ENCODE peak calls at places on chromosome 21, in eight cellular contexts. One of them, this sample, is unnamed.

GRCh38 chr21:32389337-32390015 is 3.3 kb downstream of the URB1 start:
- DNase-seq in SK-N-SH: no peak
- DNase-seq in IMR-90: peak
- DNase-seq in GM23248: peak
- DNase-seq in MM.1S: no peak
- DNase-seq in neural progenitor cell: no peak
- DNase-seq in colonic mucosa: no peak
- DNase-seq in H9: no peak
- DNase-seq in this sample: no peak

GRCh38 chr21:32818411-32818810 is 46.9 kb upstream of the PAXBP1 start:
- DNase-seq in SK-N-SH: no peak
- DNase-seq in IMR-90: no peak
- DNase-seq in GM23248: no peak
- DNase-seq in MM.1S: no peak
- DNase-seq in neural progenitor cell: no peak
- DNase-seq in colonic mucosa: no peak
- DNase-seq in H9: no peak
- DNase-seq in this sample: no peak

GRCh38 chr21:21159253-21159899 is 161.2 kb downstream of the NCAM2 start:
- DNase-seq in SK-N-SH: no peak
- DNase-seq in IMR-90: peak
- DNase-seq in GM23248: peak
- DNase-seq in MM.1S: no peak
- DNase-seq in neural progenitor cell: no peak
- DNase-seq in colonic mucosa: no peak
- DNase-seq in H9: no peak
- DNase-seq in this sample: no peak

GRCh38 chr21:34022557-34023335 is 50.6 kb upstream of the MRPS6 start:
- DNase-seq in SK-N-SH: no peak
- DNase-seq in IMR-90: no peak
- DNase-seq in GM23248: peak
- DNase-seq in MM.1S: no peak
- DNase-seq in neural progenitor cell: peak
- DNase-seq in colonic mucosa: no peak
- DNase-seq in H9: no peak
- DNase-seq in this sample: no peak

GRCh38 chr21:33937931-33938339 is 22.3 kb upstream of the ATP5PO start:
- DNase-seq in SK-N-SH: no peak
- DNase-seq in IMR-90: no peak
- DNase-seq in GM23248: no peak
- DNase-seq in MM.1S: no peak
- DNase-seq in neural progenitor cell: no peak
- DNase-seq in colonic mucosa: no peak
- DNase-seq in H9: no peak
- DNase-seq in this sample: no peak

GRCh38 chr21:28229811-28230210 is 762.9 kb downstream of the LTN1 start:
- DNase-seq in SK-N-SH: no peak
- DNase-seq in IMR-90: peak
- DNase-seq in GM23248: peak
- DNase-seq in MM.1S: no peak
- DNase-seq in neural progenitor cell: no peak
- DNase-seq in colonic mucosa: no peak
- DNase-seq in H9: no peak
- DNase-seq in this sample: no peak

GRCh38 chr21:42991992-42992740 is 17.8 kb downstream of the PKNOX1 start:
- DNase-seq in SK-N-SH: no peak
- DNase-seq in IMR-90: peak
- DNase-seq in GM23248: peak
- DNase-seq in MM.1S: no peak
- DNase-seq in neural progenitor cell: no peak
- DNase-seq in colonic mucosa: peak
- DNase-seq in H9: peak
- DNase-seq in this sample: no peak

GRCh38 chr21:27519357-27519756 is 552.5 kb upstream of the ADAMTS5 start:
- DNase-seq in SK-N-SH: no peak
- DNase-seq in IMR-90: peak
- DNase-seq in GM23248: peak
- DNase-seq in MM.1S: no peak
- DNase-seq in neural progenitor cell: no peak
- DNase-seq in colonic mucosa: no peak
- DNase-seq in H9: no peak
- DNase-seq in this sample: no peak

GRCh38 chr21:43292041-43292865 is 123.4 kb downstream of the CRYAA start:
- DNase-seq in SK-N-SH: no peak
- DNase-seq in IMR-90: no peak
- DNase-seq in GM23248: no peak
- DNase-seq in MM.1S: no peak
- DNase-seq in neural progenitor cell: no peak
- DNase-seq in colonic mucosa: no peak
- DNase-seq in H9: no peak
- DNase-seq in this sample: no peak

GRCh38 chr21:16992448-16992847 is 520.4 kb upstream of the CXADR start:
- DNase-seq in SK-N-SH: no peak
- DNase-seq in IMR-90: no peak
- DNase-seq in GM23248: no peak
- DNase-seq in MM.1S: no peak
- DNase-seq in neural progenitor cell: no peak
- DNase-seq in colonic mucosa: no peak
- DNase-seq in H9: peak
- DNase-seq in this sample: no peak

GRCh38 chr21:44090332-44090731 is 16.9 kb upstream of the PWP2 start:
- DNase-seq in SK-N-SH: no peak
- DNase-seq in IMR-90: no peak
- DNase-seq in GM23248: no peak
- DNase-seq in MM.1S: no peak
- DNase-seq in neural progenitor cell: no peak
- DNase-seq in colonic mucosa: peak
- DNase-seq in H9: no peak
- DNase-seq in this sample: no peak

GRCh38 chr21:40254540-40255455 is 387.6 kb downstream of the PCP4 start:
- DNase-seq in SK-N-SH: peak
- DNase-seq in IMR-90: no peak
- DNase-seq in GM23248: no peak
- DNase-seq in MM.1S: no peak
- DNase-seq in neural progenitor cell: no peak
- DNase-seq in colonic mucosa: no peak
- DNase-seq in H9: no peak
- DNase-seq in this sample: no peak

GRCh38 chr21:14533555-14534400 is 12.3 kb downstream of the SAMSN1 start:
- DNase-seq in SK-N-SH: no peak
- DNase-seq in IMR-90: no peak
- DNase-seq in GM23248: peak
- DNase-seq in MM.1S: no peak
- DNase-seq in neural progenitor cell: no peak
- DNase-seq in colonic mucosa: no peak
- DNase-seq in H9: no peak
- DNase-seq in this sample: no peak

GRCh38 chr21:43919871-43920801 is 55.1 kb downstream of the AGPAT3 start:
- DNase-seq in SK-N-SH: no peak
- DNase-seq in IMR-90: peak
- DNase-seq in GM23248: no peak
- DNase-seq in MM.1S: no peak
- DNase-seq in neural progenitor cell: no peak
- DNase-seq in colonic mucosa: no peak
- DNase-seq in H9: no peak
- DNase-seq in this sample: no peak

GRCh38 chr21:31460985-31461384 is 116.9 kb upstream of the TIAM1 start:
- DNase-seq in SK-N-SH: no peak
- DNase-seq in IMR-90: no peak
- DNase-seq in GM23248: no peak
- DNase-seq in MM.1S: no peak
- DNase-seq in neural progenitor cell: no peak
- DNase-seq in colonic mucosa: no peak
- DNase-seq in H9: no peak
- DNase-seq in this sample: no peak

GRCh38 chr21:33948096-33948950 is 32.7 kb upstream of the ATP5PO start:
- DNase-seq in SK-N-SH: peak
- DNase-seq in IMR-90: peak
- DNase-seq in GM23248: peak
- DNase-seq in MM.1S: peak
- DNase-seq in neural progenitor cell: peak
- DNase-seq in colonic mucosa: peak
- DNase-seq in H9: peak
- DNase-seq in this sample: no peak

GRCh38 chr21:29470397-29470796 is 171.7 kb downstream of the BACH1 start:
- DNase-seq in SK-N-SH: no peak
- DNase-seq in IMR-90: peak
- DNase-seq in GM23248: no peak
- DNase-seq in MM.1S: no peak
- DNase-seq in neural progenitor cell: no peak
- DNase-seq in colonic mucosa: no peak
- DNase-seq in H9: no peak
- DNase-seq in this sample: no peak

GRCh38 chr21:33042812-33043211 is 17.1 kb downstream of the OLIG2 start:
- DNase-seq in SK-N-SH: no peak
- DNase-seq in IMR-90: peak
- DNase-seq in GM23248: peak
- DNase-seq in MM.1S: no peak
- DNase-seq in neural progenitor cell: no peak
- DNase-seq in colonic mucosa: no peak
- DNase-seq in H9: no peak
- DNase-seq in this sample: no peak

GRCh38 chr21:9763306-9763705 is 758.1 kb upstream of the TPTE start:
- DNase-seq in SK-N-SH: no peak
- DNase-seq in IMR-90: no peak
- DNase-seq in GM23248: no peak
- DNase-seq in MM.1S: no peak
- DNase-seq in neural progenitor cell: no peak
- DNase-seq in colonic mucosa: no peak
- DNase-seq in H9: no peak
- DNase-seq in this sample: no peak

GRCh38 chr21:36719614-36720013 is 20.7 kb downstream of the SIM2 start:
- DNase-seq in SK-N-SH: no peak
- DNase-seq in IMR-90: no peak
- DNase-seq in GM23248: no peak
- DNase-seq in MM.1S: no peak
- DNase-seq in neural progenitor cell: no peak
- DNase-seq in colonic mucosa: peak
- DNase-seq in H9: no peak
- DNase-seq in this sample: no peak
- H3K9ac ChIP-seq in SK-N-SH: no peak
- H3K9ac ChIP-seq in IMR-90: no peak
- H3K9ac ChIP-seq in GM23248: no peak
- H3K9ac ChIP-seq in MM.1S: no peak
- H3K9ac ChIP-seq in neural progenitor cell: no peak
- H3K9ac ChIP-seq in colonic mucosa: peak
- H3K9ac ChIP-seq in H9: no peak
- H3K9ac ChIP-seq in this sample: no peak

GRCh38 chr21:26123012-26123411 is 47.6 kb downstream of the APP start:
- DNase-seq in SK-N-SH: no peak
- DNase-seq in IMR-90: peak
- DNase-seq in GM23248: no peak
- DNase-seq in MM.1S: no peak
- DNase-seq in neural progenitor cell: no peak
- DNase-seq in colonic mucosa: no peak
- DNase-seq in H9: no peak
- DNase-seq in this sample: no peak
- H3K27ac ChIP-seq in SK-N-SH: peak
- H3K27ac ChIP-seq in IMR-90: no peak
- H3K27ac ChIP-seq in GM23248: no peak
- H3K27ac ChIP-seq in MM.1S: no peak
- H3K27ac ChIP-seq in neural progenitor cell: no peak
- H3K27ac ChIP-seq in colonic mucosa: no peak
- H3K27ac ChIP-seq in H9: no peak
- H3K27ac ChIP-seq in this sample: peak

DNA sequence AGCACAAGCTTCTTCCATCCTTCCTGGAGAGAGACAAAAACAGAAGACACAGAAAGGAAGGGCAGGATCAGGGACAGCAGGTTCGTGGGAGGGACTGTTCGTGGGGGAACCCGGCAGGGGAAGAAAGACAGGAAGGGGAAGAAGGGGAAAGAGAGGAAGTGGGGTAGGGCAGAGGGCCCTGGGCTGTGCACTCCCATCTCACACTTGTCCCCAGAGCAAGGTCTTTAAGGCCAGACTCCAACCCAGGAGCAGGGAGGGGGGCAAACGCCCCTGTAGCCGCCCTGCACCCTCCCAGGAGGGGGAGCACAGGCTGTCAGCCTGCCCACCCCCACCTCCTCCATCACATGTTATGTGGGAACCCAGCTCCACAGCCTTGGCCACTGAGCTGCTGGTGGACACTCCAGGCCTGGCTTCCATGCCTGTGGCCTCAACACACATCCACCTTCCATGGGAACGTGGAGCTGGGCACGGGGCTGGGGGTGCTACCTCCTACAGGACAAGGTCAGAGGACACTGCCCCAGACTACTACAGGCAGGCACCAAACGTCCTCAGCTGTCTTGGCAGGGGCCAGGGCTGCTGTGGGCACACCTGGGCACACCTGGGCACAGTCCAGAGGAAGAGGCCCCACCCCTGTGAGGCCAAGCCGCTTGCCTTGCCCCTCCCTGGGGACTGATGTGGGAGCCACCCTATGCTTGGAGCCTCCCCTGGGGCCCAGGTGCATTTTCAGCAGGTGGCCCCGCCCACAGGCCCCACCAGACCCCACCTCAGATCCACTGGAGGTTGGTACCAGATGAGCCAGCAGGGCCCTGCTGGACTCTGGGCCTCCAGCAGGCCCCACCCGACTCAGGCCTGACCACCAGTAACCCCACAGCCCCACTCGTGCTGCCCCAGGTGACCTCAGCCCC is 9.2 kb downstream of the SLC19A1 start:
- DNase-seq in SK-N-SH: no peak
- DNase-seq in IMR-90: no peak
- DNase-seq in GM23248: no peak
- DNase-seq in MM.1S: no peak
- DNase-seq in neural progenitor cell: no peak
- DNase-seq in colonic mucosa: peak
- DNase-seq in H9: no peak
- DNase-seq in this sample: no peak
- H3K9ac ChIP-seq in SK-N-SH: no peak
- H3K9ac ChIP-seq in IMR-90: no peak
- H3K9ac ChIP-seq in GM23248: no peak
- H3K9ac ChIP-seq in MM.1S: no peak
- H3K9ac ChIP-seq in neural progenitor cell: no peak
- H3K9ac ChIP-seq in colonic mucosa: peak
- H3K9ac ChIP-seq in H9: no peak
- H3K9ac ChIP-seq in this sample: no peak

DNA sequence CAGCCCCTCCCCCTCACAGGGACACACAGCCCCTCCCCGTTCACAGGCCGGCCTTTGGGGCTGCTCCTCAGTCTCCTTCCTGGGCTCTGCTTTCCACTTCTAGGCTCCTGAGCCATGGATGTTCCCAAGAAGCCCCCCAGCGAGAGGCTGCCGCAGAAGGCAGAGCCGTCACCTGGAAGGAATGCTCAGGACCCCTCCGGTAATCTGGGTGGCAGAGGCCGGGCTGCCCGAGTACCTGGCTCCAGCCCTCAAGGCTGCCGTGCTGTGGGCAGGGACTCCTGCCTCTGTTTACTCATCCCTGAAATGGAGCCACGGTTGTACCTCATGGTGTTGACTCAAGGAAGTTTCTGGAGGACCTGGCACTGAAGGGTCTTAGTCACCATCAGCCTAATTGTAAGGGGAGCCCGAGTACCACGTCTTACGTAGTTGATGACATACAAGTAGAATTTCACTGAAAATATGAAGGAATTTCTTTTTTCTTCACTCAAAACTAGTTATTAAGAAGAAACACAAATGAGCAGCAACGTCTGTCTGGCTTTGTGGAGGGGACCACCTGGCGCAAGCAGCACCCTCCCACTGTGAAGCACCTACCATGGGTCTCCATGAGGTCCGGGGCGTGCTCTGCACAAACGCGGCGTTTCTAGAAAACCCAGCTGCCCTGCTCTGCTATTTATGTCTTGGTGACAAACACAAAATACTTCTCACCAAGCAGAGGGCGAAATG is 33.7 kb downstream of the PRDM15 start:
- DNase-seq in SK-N-SH: no peak
- DNase-seq in IMR-90: peak
- DNase-seq in GM23248: peak
- DNase-seq in MM.1S: no peak
- DNase-seq in neural progenitor cell: no peak
- DNase-seq in colonic mucosa: no peak
- DNase-seq in H9: no peak
- DNase-seq in this sample: no peak
- H3K27ac ChIP-seq in SK-N-SH: no peak
- H3K27ac ChIP-seq in IMR-90: no peak
- H3K27ac ChIP-seq in GM23248: no peak
- H3K27ac ChIP-seq in MM.1S: no peak
- H3K27ac ChIP-seq in neural progenitor cell: no peak
- H3K27ac ChIP-seq in colonic mucosa: no peak
- H3K27ac ChIP-seq in H9: no peak
- H3K27ac ChIP-seq in this sample: peak

This sample was measured in SK-N-MC.